ENCODE peak calls at places on chromosomes 7 and 10, in five cellular contexts. E, R, F, W and Z are unnamed samples.

GRCh38 chr10:108598831-108599230 is 1324.5 kb downstream of the XPNPEP1 start:
- DNase-seq in E (peak; percentile 23), R (no peak), F (no peak), W (no peak), Z (no peak)

GRCh38 chr10:16182688-16183087 is 254.1 kb upstream of the PTER start:
- DNase-seq in E (no peak), R (no peak), F (peak; percentile 17), W (no peak), Z (no peak)

GRCh38 chr7:43869898-43870240 is 552 bp upstream of the MRPS24 start:
- DNase-seq in E (no peak), R (no peak), F (no peak), W (no peak), Z (peak; percentile 27)

GRCh38 chr7:3896366-3896765 is 595.3 kb downstream of the SDK1 start:
- DNase-seq in E (no peak), R (no peak), F (no peak), W (no peak), Z (no peak)

GRCh38 chr7:28739826-28740225 is 218.3 kb downstream of the TRIL start:
- DNase-seq in E (no peak), R (no peak), F (no peak), W (no peak), Z (no peak)

GRCh38 chr7:31776616-31777015 is 89.6 kb downstream of the PPP1R17 start:
- DNase-seq in E (no peak), R (no peak), F (no peak), W (no peak), Z (no peak)

GRCh38 chr7:77537595-77538185 is 595 bp downstream of the PTPN12 start:
- DNase-seq in E (peak; percentile 32), R (no peak), F (peak; percentile 74), W (no peak), Z (peak; percentile 63)

GRCh38 chr7:12728192-12728538 is 40.7 kb downstream of the ARL4A start:
- DNase-seq in E (no peak), R (no peak), F (no peak), W (no peak), Z (no peak)

GRCh38 chr10:15842493-15843169 is 17.7 kb downstream of the MINDY3 start:
- DNase-seq in E (no peak), R (no peak), F (no peak), W (no peak), Z (no peak)

GRCh38 chr10:3452234-3452633 is 279.7 kb upstream of the PITRM1 start:
- DNase-seq in E (no peak), R (no peak), F (no peak), W (no peak), Z (no peak)

GRCh38 chr7:41573017-41573416 is 129.9 kb downstream of the INHBA start:
- DNase-seq in E (no peak), R (no peak), F (no peak), W (no peak), Z (no peak)
- H3K4me2 ChIP-seq in E (no peak overlapping the region), R (no peak overlapping the region), F (no peak overlapping the region), W (no peak overlapping the region), Z (no peak overlapping the region)

GRCh38 chr7:36682102-36682501 is 42.2 kb downstream of the AOAH start:
- DNase-seq in E (no peak), R (no peak), F (no peak), W (no peak), Z (no peak)
- TF ChIP-seq GABPA in E (no peak), R (no peak), F (no peak), W (no peak), Z (no peak)

GRCh38 chr10:132423966-132424847 is 27.2 kb downstream of the PWWP2B start:
- DNase-seq in E (no peak), R (no peak), F (peak; percentile 37), W (no peak), Z (no peak)

GRCh38 chr10:132421377-132422168 is 24.6 kb downstream of the PWWP2B start:
- DNase-seq in E (peak; percentile 33), R (no peak), F (peak; percentile 45), W (no peak), Z (peak; percentile 67)

GRCh38 chr10:132420469-132421376 is 23.7 kb downstream of the PWWP2B start:
- DNase-seq in E (peak; percentile 18), R (no peak), F (peak; percentile 43), W (no peak), Z (peak; percentile 29)

GRCh38 chr10:132422931-132423813 is 26.2 kb downstream of the PWWP2B start:
- DNase-seq in E (no peak), R (no peak), F (no peak), W (no peak), Z (no peak)

GRCh38 chr10:132422169-132422691 is 25.2 kb downstream of the PWWP2B start:
- DNase-seq in E (no peak), R (no peak), F (peak; percentile 47), W (no peak), Z (peak; percentile 31)
- H3K4me2 ChIP-seq in E (peak overlapping the region; percentile 85), R (no peak overlapping the region), F (no peak overlapping the region), W (peak overlapping the region; percentile 62), Z (no peak overlapping the region)

GRCh38 chr7:137818036-137818435 is 28.7 kb downstream of the DGKI start:
- DNase-seq in E (no peak), R (no peak), F (no peak), W (no peak), Z (no peak)
- TF ChIP-seq GABPA in E (no peak), R (no peak), F (no peak), W (no peak), Z (no peak)

GRCh38 chr7:157445246-157445955 is 108.6 kb downstream of the DNAJB6 start:
- DNase-seq in E (no peak), R (no peak), F (no peak), W (no peak), Z (no peak)
- H3K4me2 ChIP-seq in E (no peak overlapping the region), R (no peak overlapping the region), F (no peak overlapping the region), W (no peak overlapping the region), Z (no peak overlapping the region)

GRCh38 chr10:95837783-95838182 is 70.0 kb upstream of the CC2D2B start:
- DNase-seq in E (no peak), R (no peak), F (no peak), W (peak; percentile 92), Z (no peak)
- TF ChIP-seq GABPA in E (no peak), R (no peak), F (no peak), W (peak; percentile 56), Z (no peak)

DNA sequence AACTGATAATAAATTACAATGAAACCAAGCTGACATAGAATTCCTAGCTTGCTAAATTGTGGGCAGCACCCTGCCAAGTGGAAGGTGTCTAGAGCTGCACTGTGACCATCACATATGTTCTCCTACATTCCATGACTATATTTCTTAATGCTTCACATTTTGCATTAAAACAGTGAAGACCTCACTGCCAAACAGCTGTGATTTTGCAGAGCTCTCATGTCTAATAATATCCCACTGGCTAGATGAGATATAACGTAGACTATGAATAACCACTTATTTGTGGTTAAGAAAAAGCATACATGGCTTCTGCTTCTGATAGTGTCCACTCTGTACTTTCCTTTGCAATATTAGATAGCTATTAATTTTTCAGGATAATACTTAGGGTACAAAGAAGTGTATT is 228.4 kb upstream of the TEX47 start:
- DNase-seq in E (no peak), R (no peak), F (no peak), W (no peak), Z (no peak)
- H3K4me2 ChIP-seq in E (no peak overlapping the region), R (no peak overlapping the region), F (no peak overlapping the region), W (no peak overlapping the region), Z (no peak overlapping the region)

GRCh38 chr7:34652784-34653183 is 5.2 kb upstream of the NPSR1 start:
- DNase-seq in E (peak; percentile 65), R (no peak), F (no peak), W (no peak), Z (no peak)

GRCh38 chr7:34655384-34655783 is 2.6 kb upstream of the NPSR1 start:
- DNase-seq in E (peak; percentile 15), R (no peak), F (no peak), W (no peak), Z (no peak)

GRCh38 chr7:34656036-34656435 is 2.0 kb upstream of the NPSR1 start:
- DNase-seq in E (no peak), R (no peak), F (no peak), W (no peak), Z (no peak)

GRCh38 chr7:34657632-34658268 is at the start of gene NPSR1:
- DNase-seq in E (no peak), R (no peak), F (no peak), W (no peak), Z (no peak)

DNA sequence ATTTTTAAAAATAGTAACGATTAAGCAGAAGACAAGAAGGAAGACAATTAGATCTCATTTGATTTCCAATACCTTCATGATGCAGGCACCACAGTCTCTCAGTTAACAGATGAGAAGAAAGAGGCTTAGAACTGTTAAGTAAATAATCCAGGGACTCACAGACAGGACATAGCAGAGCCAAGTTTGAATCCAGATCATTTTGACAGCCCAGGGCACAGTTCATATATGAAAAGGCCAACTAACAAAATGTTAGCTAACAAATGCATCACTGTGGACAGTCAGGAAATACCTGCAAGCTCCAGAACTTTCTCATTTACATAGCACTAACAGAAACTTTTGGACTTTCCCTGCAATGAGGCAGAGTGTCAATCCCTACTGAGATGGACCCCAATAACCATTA is 4.2 kb upstream of the NPSR1 start:
- DNase-seq in E (peak; percentile 79), R (no peak), F (no peak), W (no peak), Z (no peak)
- TF ChIP-seq GABPA in E (no peak), R (no peak), F (no peak), W (no peak), Z (no peak)